ENCODE peak calls at places on chromosomes 13 and 19, in six cellular contexts. A, G, Y, E, H and Z are unnamed samples.

GRCh38 chr19:39568604-39569003 is 28.6 kb upstream of the EID2 start:
- DNase-seq in G (no peak), E (no peak), H (no peak), Y (no peak), A (no peak), Z (no peak)

GRCh38 chr13:110454227-110454859 is 107.2 kb downstream of the RAB20 start:
- DNase-seq in H (no peak), A (no peak), G (no peak), E (no peak), Y (no peak), Z (no peak)

GRCh38 chr19:38386300-38386967 is 1.4 kb downstream of the GGN start:
- DNase-seq in Y (no peak), G (no peak), A (no peak), H (no peak), E (no peak), Z (no peak)

GRCh38 chr13:96904232-96904631 is 90.0 kb downstream of the OXGR1 start:
- DNase-seq in Y (no peak), H (no peak), A (no peak), G (no peak), E (no peak), Z (no peak)

GRCh38 chr13:28355822-28356371 is 139.0 kb downstream of the FLT1 start:
- DNase-seq in E (no peak), Y (no peak), A (no peak), H (no peak), G (no peak), Z (peak)

GRCh38 chr13:35231426-35231825 is 245.1 kb downstream of the MAB21L1 start:
- DNase-seq in A (no peak), Y (no peak), E (no peak), H (no peak), G (no peak), Z (no peak)

GRCh38 chr13:74015137-74015536 is 119.1 kb downstream of the KLF12 start:
- DNase-seq in E (no peak), Y (no peak), G (no peak), H (no peak), A (peak), Z (no peak)

GRCh38 chr13:31540316-31540715 is 199.0 kb upstream of the RXFP2 start:
- DNase-seq in H (no peak), G (no peak), Y (no peak), A (no peak), E (no peak), Z (no peak)

GRCh38 chr13:76012091-76012721 is 376.1 kb downstream of the LMO7 start:
- DNase-seq in A (no peak), E (no peak), Y (no peak), H (no peak), G (no peak), Z (no peak)

GRCh38 chr13:75368167-75368566 is 113.8 kb downstream of the TBC1D4 start:
- DNase-seq in Y (no peak), G (no peak), E (peak), H (no peak), A (no peak), Z (no peak)

GRCh38 chr19:18932216-18932841 is 8.7 kb downstream of the HOMER3 start:
- DNase-seq in Y (peak), E (no peak), G (peak), H (peak), A (peak), Z (no peak)

GRCh38 chr13:98300956-98301641 is 124.0 kb upstream of the RNF113B start:
- DNase-seq in H (no peak), Y (no peak), A (no peak), G (no peak), E (peak), Z (no peak)

GRCh38 chr13:48151343-48151742 is 56.4 kb upstream of the MED4 start:
- DNase-seq in E (no peak), A (peak), Y (no peak), H (no peak), G (no peak), Z (no peak)

GRCh38 chr13:101308247-101309013 is 107.9 kb downstream of the NALCN start:
- DNase-seq in H (no peak), G (no peak), E (no peak), A (no peak), Y (no peak), Z (no peak)

GRCh38 chr19:43675269-43675879 is 5.4 kb upstream of the PLAUR start:
- DNase-seq in G (no peak), Y (peak), E (no peak), H (no peak), A (no peak), Z (no peak)

GRCh38 chr13:39510296-39510695 is 92.7 kb downstream of the LHFPL6 start:
- DNase-seq in H (no peak), G (no peak), A (peak), Y (no peak), E (no peak), Z (no peak)

GRCh38 chr13:59823495-59823894 is 340.2 kb downstream of the DIAPH3 start:
- DNase-seq in A (no peak), H (no peak), G (no peak), Y (no peak), E (no peak), Z (no peak)

GRCh38 chr13:94548382-94549240 is 47.3 kb downstream of the TGDS start:
- DNase-seq in G (no peak), E (no peak), Y (no peak), A (peak), H (peak), Z (no peak)

GRCh38 chr13:51874651-51875050 is 12.9 kb downstream of the CCDC70 start:
- DNase-seq in A (no peak), E (no peak), H (no peak), Y (no peak), G (no peak), Z (no peak)

GRCh38 chr19:56222901-56223300 is 20.8 kb downstream of the ZSCAN5C start:
- DNase-seq in H (no peak), A (no peak), G (no peak), Y (no peak), E (no peak), Z (no peak)

GRCh38 chr19:53961523-53962345 is 1.0 kb upstream of the CACNG8 start:
- DNase-seq in A (no peak), G (no peak), E (no peak), H (no peak), Y (no peak), Z (no peak)

GRCh38 chr13:38636756-38637155 is 50.1 kb upstream of the FREM2 start:
- DNase-seq in G (peak), H (no peak), A (no peak), E (no peak), Y (no peak), Z (no peak)

GRCh38 chr13:34124912-34125311 is 307.0 kb downstream of the RFC3 start:
- DNase-seq in E (no peak), G (no peak), H (no peak), Y (no peak), A (no peak), Z (no peak)

GRCh38 chr13:93758575-93758974 is 532.0 kb downstream of the GPC6 start:
- DNase-seq in G (no peak), H (no peak), E (no peak), A (no peak), Y (no peak), Z (no peak)

GRCh38 chr13:27600712-27601111 is 19.6 kb downstream of the LNX2 start:
- DNase-seq in H (no peak), E (no peak), Y (no peak), A (no peak), G (no peak), Z (no peak)

GRCh38 chr19:34273121-34273845 is 18.9 kb downstream of the GARRE1 start:
- DNase-seq in G (no peak), H (no peak), A (no peak), Y (no peak), E (no peak), Z (no peak)

GRCh38 chr13:20366056-20366455 is 133.9 kb upstream of the GJB6 start:
- DNase-seq in A (no peak), G (no peak), H (no peak), E (no peak), Y (no peak), Z (no peak)

GRCh38 chr19:11422163-11423068 is 3.3 kb upstream of the RGL3 start:
- DNase-seq in A (peak), H (peak), Y (peak), E (no peak), G (peak), Z (no peak)

GRCh38 chr13:74114202-74114601 is 20.0 kb downstream of the KLF12 start:
- DNase-seq in Y (no peak), G (no peak), E (no peak), A (no peak), H (no peak), Z (no peak)

GRCh38 chr13:32031025-32031814 is at the start of gene FRY:
- DNase-seq in G (peak), E (no peak), Y (peak), A (peak), H (peak), Z (peak)

GRCh38 chr19:38564981-38565685 is 52.6 kb downstream of the MAP4K1 start:
- DNase-seq in G (no peak), E (no peak), Y (no peak), H (no peak), A (no peak), Z (no peak)